ENCODE peak calls at places on chromosomes 5 and 9, in four cellular contexts. A is H1, N is neuronal stem cell, S is IMR-90. F is an unnamed sample.

GRCh38 chr5:144309265-144309664 is 138.6 kb downstream of the KCTD16 start:
- DNase-seq in A (no peak), N (no peak), S (no peak), F (no peak)

GRCh38 chr9:2138646-2139045 is 123.5 kb downstream of the SMARCA2 start:
- DNase-seq in A (no peak), N (no peak), S (no peak), F (no peak)

GRCh38 chr5:79119486-79119885 is 7.9 kb downstream of the BHMT start:
- DNase-seq in A (no peak), N (no peak), S (no peak), F (no peak)

GRCh38 chr5:157384971-157385709 is 74.9 kb upstream of the NIPAL4 start:
- DNase-seq in A (peak), N (no peak), S (peak), F (no peak)

GRCh38 chr9:6567140-6567591 is 78.4 kb downstream of the GLDC start:
- DNase-seq in A (peak), N (no peak), S (peak), F (no peak)

GRCh38 chr9:128026255-128027165 is 40.6 kb downstream of the NAIF1 start:
- DNase-seq in A (no peak), N (no peak), S (no peak), F (no peak)

GRCh38 chr9:80881946-80882345 is 807.4 kb downstream of the TLE1 start:
- DNase-seq in A (peak), N (no peak), S (no peak), F (peak)

GRCh38 chr5:56607074-56607473 is 208.3 kb upstream of the MAP3K1 start:
- DNase-seq in A (no peak), N (no peak), S (peak), F (no peak)

GRCh38 chr5:147510885-147511284 is 1.0 kb upstream of the DPYSL3 start:
- DNase-seq in A (no peak), N (no peak), S (no peak), F (no peak)

GRCh38 chr5:60487885-60488425 is 212.0 kb downstream of the DEPDC1B start:
- DNase-seq in A (no peak), N (no peak), S (no peak), F (no peak)

GRCh38 chr5:74624501-74624900 is 16.0 kb downstream of the ENC1 start:
- DNase-seq in A (no peak), N (no peak), S (no peak), F (no peak)

GRCh38 chr5:36156124-36156601 is 4.3 kb downstream of the SKP2 start:
- DNase-seq in A (no peak), N (no peak), S (peak), F (no peak)

GRCh38 chr5:39534701-39535100 is 109.9 kb upstream of the DAB2 start:
- DNase-seq in A (no peak), N (no peak), S (no peak), F (no peak)

GRCh38 chr5:142667808-142668207 is 18.1 kb downstream of the FGF1 start:
- DNase-seq in A (no peak), N (no peak), S (no peak), F (no peak)
- H3K23ac ChIP-seq in A (no peak), N (no peak), S (no peak), F (no peak)

DNA sequence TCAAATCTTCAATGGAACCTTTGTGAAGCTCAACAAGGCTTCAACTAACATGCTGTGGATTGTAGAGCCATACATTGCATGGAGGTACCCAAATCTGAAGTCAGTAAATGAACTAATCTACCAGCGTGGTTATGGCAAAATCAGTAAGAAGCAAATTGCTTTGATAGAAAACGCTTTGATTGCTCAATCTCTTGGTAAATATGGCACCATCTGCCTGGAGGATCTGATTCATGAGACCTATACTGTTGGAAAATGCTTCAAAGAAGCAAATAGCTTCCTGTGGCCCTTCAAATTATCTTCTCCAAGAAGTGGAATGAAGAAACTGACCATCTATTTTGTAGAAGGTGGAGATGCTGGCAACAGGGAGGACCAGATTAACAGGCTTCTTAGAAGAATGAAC is 54.7 kb upstream of the TTC39B start:
- DNase-seq in A (no peak), N (no peak), S (no peak), F (no peak)
- H3K23ac ChIP-seq in A (no peak), N (no peak), S (no peak), F (no peak)

GRCh38 chr9:126805546-126806262 is 864 bp downstream of the ZBTB43 start:
- DNase-seq in A (no peak), N (no peak), S (peak), F (no peak)
- H3K23ac ChIP-seq in A (no peak), N (peak), S (peak), F (no peak)

GRCh38 chr9:20178679-20179078 is 389.8 kb upstream of the SLC24A2 start:
- DNase-seq in A (no peak), N (no peak), S (no peak), F (no peak)

GRCh38 chr9:20178197-20178596 is 389.4 kb upstream of the SLC24A2 start:
- DNase-seq in A (no peak), N (no peak), S (no peak), F (no peak)
- H3K23ac ChIP-seq in A (no peak), N (no peak), S (no peak), F (no peak)

DNA sequence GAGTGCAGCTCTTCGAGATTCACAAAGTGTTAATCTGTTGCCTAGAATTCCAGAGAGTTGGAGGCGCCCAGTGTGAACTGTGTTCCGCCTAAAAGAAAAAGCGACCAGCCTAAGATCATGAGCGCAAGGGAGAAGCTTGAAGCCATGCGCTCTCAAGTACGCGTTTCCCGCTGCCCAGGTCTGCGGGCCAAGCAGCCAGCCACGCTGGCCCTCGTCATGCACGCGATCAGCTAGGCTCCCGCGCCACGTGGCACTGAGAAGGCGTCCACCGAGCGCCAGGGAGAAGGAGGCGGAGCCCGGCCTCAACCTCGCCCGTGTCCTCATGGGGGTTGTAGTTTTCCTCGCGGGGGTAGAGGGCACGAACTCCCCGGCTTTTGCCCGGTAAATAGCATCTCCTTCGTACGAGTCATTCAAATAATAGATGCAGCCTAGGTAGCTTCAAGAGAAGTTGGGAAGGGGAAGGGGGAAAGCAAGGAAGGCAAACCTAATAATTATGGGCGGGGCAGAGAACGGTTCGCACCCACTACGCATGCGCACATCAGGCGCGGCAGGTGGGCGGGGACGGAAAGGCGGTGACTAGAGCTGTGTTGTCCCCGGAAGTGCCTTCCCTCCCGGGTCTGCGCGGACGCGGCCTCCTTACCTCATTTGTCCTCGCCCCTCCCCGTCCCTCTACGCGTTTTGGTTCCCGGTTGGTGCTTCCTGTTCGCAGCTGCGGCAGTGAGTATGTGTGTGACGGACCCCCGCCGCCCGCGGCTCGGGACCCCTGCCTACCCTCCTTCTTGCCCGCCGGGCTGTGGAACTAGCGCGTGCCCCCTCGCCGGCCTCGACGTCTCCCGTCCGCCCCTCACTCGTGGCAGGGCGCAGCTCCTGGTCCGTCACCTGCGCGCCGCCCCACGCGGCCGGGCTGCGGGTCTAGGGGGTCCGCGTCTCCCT is at the start of gene ZCCHC7:
- DNase-seq in A (peak), N (peak), S (peak), F (peak)
- H3K23ac ChIP-seq in A (no peak), N (peak), S (peak), F (no peak)